ENCODE peak calls at places on chromosomes 2 and 18, in five cellular contexts. L, R, H, W and X are unnamed samples. For H3K4me1, the result is how much of the 10 kb centered on the place peaks cover.

GRCh38 chr2:210502997-210503621 is 26.6 kb upstream of the LANCL1 start:
- DNase-seq in R (peak), W (peak), H (peak), L (peak), X (peak)

GRCh38 chr18:7926526-7926925 is 359.4 kb downstream of the PTPRM start:
- DNase-seq in H (no peak), L (peak), R (no peak), W (no peak), X (no peak)

GRCh38 chr2:84487298-84487996 is 28.4 kb upstream of the SUCLG1 start:
- DNase-seq in R (no peak), W (peak), H (no peak), L (no peak), X (no peak)

GRCh38 chr2:39492701-39493100 is 55.6 kb upstream of the MAP4K3 start:
- DNase-seq in L (no peak), H (no peak), W (no peak), R (no peak), X (no peak)

GRCh38 chr2:150486539-150487484 is 655 bp downstream of the RND3 start:
- DNase-seq in L (peak), W (peak), H (peak), R (no peak), X (peak)

GRCh38 chr2:38176619-38177021 is 100.7 kb upstream of the CYP1B1 start:
- DNase-seq in R (no peak), W (peak), H (no peak), L (no peak), X (peak)

GRCh38 chr2:58939388-58939787 is 698.3 kb upstream of the FANCL start:
- DNase-seq in R (no peak), H (no peak), L (no peak), W (peak), X (peak)

GRCh38 chr18:74373428-74373827 is 57.8 kb downstream of the C18orf63 start:
- DNase-seq in R (no peak), L (no peak), H (no peak), W (no peak), X (no peak)

GRCh38 chr2:222926915-222927314 is 66.1 kb downstream of the ACSL3 start:
- DNase-seq in R (no peak), H (no peak), L (no peak), W (no peak), X (no peak)

GRCh38 chr2:144041612-144042011 is 478.3 kb downstream of the ZEB2 start:
- DNase-seq in L (no peak), R (no peak), W (no peak), H (no peak), X (no peak)

DNA sequence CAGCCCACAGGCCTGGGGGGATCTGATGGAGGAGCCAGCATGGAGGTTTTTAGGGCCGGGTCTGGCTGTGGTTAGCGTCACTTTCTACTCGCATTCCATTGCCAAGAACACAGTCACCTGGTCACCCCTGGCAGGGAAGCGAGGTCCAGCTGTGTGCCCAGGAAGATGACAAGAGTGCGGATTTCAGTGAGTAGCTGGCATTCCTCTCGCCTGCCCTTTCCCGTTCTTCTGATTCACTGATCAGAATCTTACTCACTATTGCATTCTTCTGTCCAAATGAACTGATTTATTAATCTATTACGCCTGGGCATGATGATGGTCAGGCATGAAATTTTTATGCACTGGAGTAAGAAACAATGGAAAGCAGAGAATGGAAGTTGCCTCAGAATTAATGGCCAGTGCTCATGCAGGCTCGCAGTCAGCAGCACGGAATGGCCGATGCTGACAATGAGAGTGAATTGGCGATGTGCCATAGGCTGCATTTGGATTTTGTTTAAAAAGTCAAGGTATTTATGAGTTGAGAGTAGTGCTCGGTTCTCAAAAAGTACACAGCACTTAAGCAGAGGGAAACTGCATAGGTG is 76.4 kb upstream of the MGAT5 start:
- DNase-seq in H (no peak), L (no peak), R (no peak), W (peak), X (no peak)
- H3K4me2 ChIP-seq in H (no peak), L (no peak), R (no peak), W (no peak), X (no peak)

GRCh38 chr2:50088987-50089386 is 934.7 kb upstream of the FSHR start:
- DNase-seq in H (no peak), R (no peak), W (no peak), L (no peak), X (no peak)
- H3K4me1 ChIP-seq in H (under half), R (under half), W (under half), L (under half), X (under half)

GRCh38 chr2:43399515-43400245 is 173.3 kb upstream of the ZFP36L2 start:
- DNase-seq in R (no peak), L (no peak), H (no peak), W (peak), X (peak)

GRCh38 chr2:43402452-43402937 is 176.1 kb upstream of the ZFP36L2 start:
- DNase-seq in H (no peak), L (no peak), R (no peak), W (peak), X (no peak)

GRCh38 chr2:43400508-43400907 is 174.1 kb upstream of the ZFP36L2 start:
- DNase-seq in W (peak), H (no peak), R (no peak), L (no peak), X (peak)

GRCh38 chr2:43399098-43399497 is 172.7 kb upstream of the ZFP36L2 start:
- DNase-seq in L (no peak), H (no peak), R (no peak), W (no peak), X (no peak)

GRCh38 chr2:43402002-43402401 is 175.6 kb upstream of the ZFP36L2 start:
- DNase-seq in W (no peak), R (no peak), L (no peak), H (no peak), X (no peak)
- H4K91ac ChIP-seq in W (peak), R (no peak), L (no peak), H (no peak), X (peak)

GRCh38 chr2:19947184-19947940 is 42.5 kb downstream of the WDR35 start:
- DNase-seq in L (no peak), H (no peak), R (no peak), W (peak), X (peak)
- H3K4me2 ChIP-seq in L (no peak), H (no peak), R (no peak), W (peak), X (no peak)

DNA sequence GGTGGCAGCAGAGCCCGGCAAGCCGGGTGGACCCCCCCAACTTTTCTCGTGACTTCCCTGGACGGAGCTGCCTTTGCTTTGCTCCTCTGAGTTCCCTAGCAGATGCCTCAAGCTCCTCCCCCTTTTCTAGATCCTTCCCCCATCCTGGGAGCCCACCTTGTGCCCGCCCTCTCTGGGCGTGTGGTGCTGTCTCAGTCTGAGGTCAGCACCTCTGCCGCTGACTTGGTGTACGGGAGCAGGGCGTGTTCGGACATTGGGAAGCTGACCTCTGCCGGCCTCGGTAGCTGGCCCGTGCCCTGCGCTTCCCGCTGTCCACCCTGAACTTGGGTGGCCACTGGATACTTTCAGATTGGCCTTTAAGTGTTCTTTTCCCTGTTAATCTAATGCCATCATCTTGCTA is 19.6 kb upstream of the ESPNL start:
- DNase-seq in R (no peak), L (no peak), H (no peak), W (no peak), X (no peak)
- H3K4me1 ChIP-seq in R (under half), L (under half), H (under half), W (under half), X (under half)

DNA sequence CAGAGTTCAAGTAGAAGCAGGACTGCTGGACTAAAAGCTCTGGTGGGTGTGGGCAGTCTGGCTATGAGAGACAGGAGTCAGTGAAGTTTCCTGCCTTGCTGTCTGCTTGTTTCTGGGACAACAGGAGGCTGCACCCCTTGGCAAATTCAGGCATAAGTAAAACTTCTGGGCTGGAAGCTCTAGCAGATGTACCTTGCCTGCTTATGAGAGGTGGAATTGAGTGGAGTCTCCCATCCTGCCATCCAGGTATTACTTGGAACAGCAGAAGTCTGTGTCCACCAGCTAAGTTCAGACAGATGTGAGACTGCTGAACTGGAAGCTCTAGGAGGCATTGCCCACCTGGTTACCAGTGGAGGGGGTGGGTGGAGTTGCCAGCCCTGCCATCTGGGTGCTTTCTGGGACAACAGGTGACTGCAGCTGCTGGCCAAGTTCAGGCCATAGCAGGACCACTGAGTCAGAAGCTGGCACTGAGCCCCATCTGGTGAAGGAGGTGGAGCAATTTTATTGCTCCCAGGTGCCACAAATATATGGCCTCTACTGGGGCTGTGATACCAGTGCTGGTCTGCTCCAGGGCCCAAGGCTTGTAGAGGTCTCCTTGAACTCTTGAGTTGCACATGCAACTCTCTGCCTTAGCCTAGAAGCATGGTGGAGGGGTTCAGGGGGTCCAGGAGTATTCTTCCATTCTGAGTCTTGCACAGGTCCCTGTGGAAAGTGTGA is 199.4 kb upstream of the FN1 start:
- DNase-seq in L (no peak), R (no peak), W (no peak), H (no peak), X (no peak)
- H4K91ac ChIP-seq in L (no peak), R (no peak), W (no peak), H (no peak), X (peak)